ENCODE peak calls at places on chromosome 12, in nine cellular contexts. One of them, this sample, is unnamed.

GRCh38 chr12:124509676-124510300 is 57.6 kb downstream of the NCOR2 start:
- DNase-seq in stomach: peak; percentile 65
- DNase-seq in AG09319: no peak
- DNase-seq in left ventricle myocardium inferior: peak; percentile 79
- DNase-seq in fibroblast of mammary gland: peak; percentile 73
- DNase-seq in RWPE1: peak; percentile 69
- DNase-seq in brain microvascular endothelial cell: peak; percentile 81
- DNase-seq in cardiac muscle cell: peak; percentile 94
- DNase-seq in testis: peak; percentile 83
- DNase-seq in this sample: no peak

GRCh38 chr12:53190108-53190729 is 9.5 kb upstream of the CSAD start:
- DNase-seq in RWPE1: peak; percentile 50
- DNase-seq in stomach: peak; percentile 61
- DNase-seq in brain microvascular endothelial cell: peak; percentile 57
- DNase-seq in fibroblast of mammary gland: peak; percentile 70
- DNase-seq in AG09319: no peak
- DNase-seq in cardiac muscle cell: peak; percentile 53
- DNase-seq in testis: peak; percentile 52
- DNase-seq in left ventricle myocardium inferior: peak; percentile 62
- DNase-seq in this sample: no peak

GRCh38 chr12:112303004-112303403 is 79.2 kb downstream of the HECTD4 start:
- DNase-seq in cardiac muscle cell: no peak
- DNase-seq in RWPE1: peak; percentile 61
- DNase-seq in testis: no peak
- DNase-seq in fibroblast of mammary gland: peak; percentile 80
- DNase-seq in brain microvascular endothelial cell: peak; percentile 94
- DNase-seq in AG09319: peak; percentile 12
- DNase-seq in left ventricle myocardium inferior: no peak
- DNase-seq in stomach: no peak
- DNase-seq in this sample: no peak

GRCh38 chr12:104121001-104121400 is 17.0 kb downstream of the NFYB start:
- DNase-seq in stomach: no peak
- DNase-seq in cardiac muscle cell: no peak
- DNase-seq in left ventricle myocardium inferior: no peak
- DNase-seq in RWPE1: peak; percentile 35
- DNase-seq in testis: no peak
- DNase-seq in brain microvascular endothelial cell: peak; percentile 40
- DNase-seq in AG09319: no peak
- DNase-seq in fibroblast of mammary gland: peak; percentile 35
- DNase-seq in this sample: no peak

GRCh38 chr12:80161612-80162011 is 62.3 kb downstream of the OTOGL start:
- DNase-seq in stomach: no peak
- DNase-seq in AG09319: no peak
- DNase-seq in brain microvascular endothelial cell: no peak
- DNase-seq in left ventricle myocardium inferior: no peak
- DNase-seq in fibroblast of mammary gland: peak; percentile 21
- DNase-seq in RWPE1: no peak
- DNase-seq in testis: no peak
- DNase-seq in cardiac muscle cell: no peak
- DNase-seq in this sample: no peak

GRCh38 chr12:22271036-22271435 is 63.5 kb downstream of the ST8SIA1 start:
- DNase-seq in testis: no peak
- DNase-seq in cardiac muscle cell: no peak
- DNase-seq in fibroblast of mammary gland: peak; percentile 93
- DNase-seq in AG09319: peak; percentile 74
- DNase-seq in left ventricle myocardium inferior: no peak
- DNase-seq in brain microvascular endothelial cell: peak; percentile 63
- DNase-seq in RWPE1: peak; percentile 38
- DNase-seq in stomach: no peak
- DNase-seq in this sample: no peak

GRCh38 chr12:1369460-1369859 is 224.9 kb downstream of the FBXL14 start:
- DNase-seq in left ventricle myocardium inferior: no peak
- DNase-seq in AG09319: no peak
- DNase-seq in brain microvascular endothelial cell: no peak
- DNase-seq in testis: no peak
- DNase-seq in fibroblast of mammary gland: no peak
- DNase-seq in cardiac muscle cell: peak; percentile 91
- DNase-seq in RWPE1: no peak
- DNase-seq in stomach: no peak
- DNase-seq in this sample: no peak

GRCh38 chr12:60216226-60216625 is 620.4 kb downstream of the SLC16A7 start:
- DNase-seq in stomach: no peak
- DNase-seq in left ventricle myocardium inferior: no peak
- DNase-seq in brain microvascular endothelial cell: no peak
- DNase-seq in cardiac muscle cell: no peak
- DNase-seq in testis: no peak
- DNase-seq in RWPE1: no peak
- DNase-seq in fibroblast of mammary gland: no peak
- DNase-seq in AG09319: no peak
- DNase-seq in this sample: no peak

GRCh38 chr12:117533687-117534086 is 172.3 kb upstream of the NOS1 start:
- DNase-seq in cardiac muscle cell: no peak
- DNase-seq in testis: no peak
- DNase-seq in stomach: no peak
- DNase-seq in RWPE1: no peak
- DNase-seq in AG09319: no peak
- DNase-seq in left ventricle myocardium inferior: no peak
- DNase-seq in brain microvascular endothelial cell: no peak
- DNase-seq in fibroblast of mammary gland: no peak
- DNase-seq in this sample: no peak

GRCh38 chr12:51475543-51475942 is 50.9 kb downstream of the SLC4A8 start:
- DNase-seq in testis: no peak
- DNase-seq in stomach: peak; percentile 56
- DNase-seq in cardiac muscle cell: no peak
- DNase-seq in fibroblast of mammary gland: no peak
- DNase-seq in AG09319: no peak
- DNase-seq in brain microvascular endothelial cell: no peak
- DNase-seq in left ventricle myocardium inferior: no peak
- DNase-seq in RWPE1: no peak
- DNase-seq in this sample: no peak

GRCh38 chr12:11941601-11942360 is 129.0 kb upstream of the BCL2L14 start:
- DNase-seq in brain microvascular endothelial cell: peak; percentile 70
- DNase-seq in testis: no peak
- DNase-seq in AG09319: no peak
- DNase-seq in RWPE1: peak; percentile 51
- DNase-seq in fibroblast of mammary gland: peak; percentile 88
- DNase-seq in stomach: peak; percentile 50
- DNase-seq in left ventricle myocardium inferior: no peak
- DNase-seq in cardiac muscle cell: no peak
- DNase-seq in this sample: no peak

GRCh38 chr12:6787309-6787708 is 2.0 kb upstream of the CD4 start:
- DNase-seq in AG09319: no peak
- DNase-seq in stomach: no peak
- DNase-seq in brain microvascular endothelial cell: no peak
- DNase-seq in testis: no peak
- DNase-seq in fibroblast of mammary gland: no peak
- DNase-seq in left ventricle myocardium inferior: no peak
- DNase-seq in cardiac muscle cell: no peak
- DNase-seq in RWPE1: no peak
- DNase-seq in this sample: no peak

DNA sequence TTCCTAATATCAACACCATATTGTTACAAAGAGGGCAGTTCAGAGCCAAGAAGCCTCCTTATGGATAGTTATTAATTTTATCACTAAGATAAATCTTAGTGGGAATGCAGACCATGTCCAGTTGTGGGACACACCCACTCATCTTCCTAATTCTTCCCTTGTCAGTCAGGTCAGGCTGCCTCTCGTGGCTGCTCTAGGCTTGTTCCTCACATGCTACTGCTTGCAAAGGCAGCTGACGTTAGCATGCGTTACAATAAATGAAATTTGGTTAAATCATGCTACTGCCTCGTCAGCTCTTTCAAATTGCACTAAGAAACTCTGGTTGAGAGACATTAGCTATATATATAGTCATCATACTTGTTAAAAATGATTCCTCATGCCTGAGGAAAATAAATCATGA is 108.4 kb downstream of the CAND1 start:
- DNase-seq in brain microvascular endothelial cell: no peak
- DNase-seq in left ventricle myocardium inferior: no peak
- DNase-seq in stomach: no peak
- DNase-seq in testis: no peak
- DNase-seq in AG09319: no peak
- DNase-seq in RWPE1: peak; percentile 26
- DNase-seq in cardiac muscle cell: no peak
- DNase-seq in fibroblast of mammary gland: no peak
- DNase-seq in this sample: no peak
- TF ChIP-seq CTCF in brain microvascular endothelial cell: no peak
- TF ChIP-seq CTCF in left ventricle myocardium inferior: no peak
- TF ChIP-seq CTCF in stomach: no peak
- TF ChIP-seq CTCF in testis: no peak
- TF ChIP-seq CTCF in AG09319: no peak
- TF ChIP-seq CTCF in RWPE1: no peak
- TF ChIP-seq CTCF in cardiac muscle cell: no peak
- TF ChIP-seq CTCF in fibroblast of mammary gland: no peak
- TF ChIP-seq CTCF in this sample: no peak

GRCh38 chr12:28996688-28997087 is 152.4 kb upstream of the FAR2 start:
- DNase-seq in AG09319: no peak
- DNase-seq in fibroblast of mammary gland: no peak
- DNase-seq in left ventricle myocardium inferior: no peak
- DNase-seq in RWPE1: no peak
- DNase-seq in brain microvascular endothelial cell: no peak
- DNase-seq in cardiac muscle cell: no peak
- DNase-seq in testis: no peak
- DNase-seq in stomach: no peak
- DNase-seq in this sample: no peak

GRCh38 chr12:29004066-29004935 is 144.8 kb upstream of the FAR2 start:
- DNase-seq in stomach: no peak
- DNase-seq in testis: no peak
- DNase-seq in fibroblast of mammary gland: no peak
- DNase-seq in AG09319: no peak
- DNase-seq in left ventricle myocardium inferior: no peak
- DNase-seq in brain microvascular endothelial cell: no peak
- DNase-seq in RWPE1: no peak
- DNase-seq in cardiac muscle cell: no peak
- DNase-seq in this sample: no peak

GRCh38 chr12:28993720-28994119 is 155.4 kb upstream of the FAR2 start:
- DNase-seq in testis: no peak
- DNase-seq in RWPE1: no peak
- DNase-seq in brain microvascular endothelial cell: no peak
- DNase-seq in cardiac muscle cell: peak; percentile 30
- DNase-seq in fibroblast of mammary gland: no peak
- DNase-seq in stomach: no peak
- DNase-seq in AG09319: no peak
- DNase-seq in left ventricle myocardium inferior: no peak
- DNase-seq in this sample: no peak

GRCh38 chr12:28998662-28999120 is 150.4 kb upstream of the FAR2 start:
- DNase-seq in RWPE1: peak; percentile 34
- DNase-seq in left ventricle myocardium inferior: no peak
- DNase-seq in AG09319: peak; percentile 31
- DNase-seq in testis: peak; percentile 27
- DNase-seq in stomach: no peak
- DNase-seq in brain microvascular endothelial cell: peak; percentile 54
- DNase-seq in cardiac muscle cell: peak; percentile 2
- DNase-seq in fibroblast of mammary gland: peak; percentile 89
- DNase-seq in this sample: no peak
- TF ChIP-seq CTCF in RWPE1: peak; percentile 36
- TF ChIP-seq CTCF in left ventricle myocardium inferior: peak; percentile 60
- TF ChIP-seq CTCF in AG09319: peak; percentile 62
- TF ChIP-seq CTCF in testis: peak; percentile 52
- TF ChIP-seq CTCF in stomach: no peak
- TF ChIP-seq CTCF in brain microvascular endothelial cell: peak; percentile 69
- TF ChIP-seq CTCF in cardiac muscle cell: peak; percentile 53
- TF ChIP-seq CTCF in fibroblast of mammary gland: peak; percentile 57
- TF ChIP-seq CTCF in this sample: no peak

DNA sequence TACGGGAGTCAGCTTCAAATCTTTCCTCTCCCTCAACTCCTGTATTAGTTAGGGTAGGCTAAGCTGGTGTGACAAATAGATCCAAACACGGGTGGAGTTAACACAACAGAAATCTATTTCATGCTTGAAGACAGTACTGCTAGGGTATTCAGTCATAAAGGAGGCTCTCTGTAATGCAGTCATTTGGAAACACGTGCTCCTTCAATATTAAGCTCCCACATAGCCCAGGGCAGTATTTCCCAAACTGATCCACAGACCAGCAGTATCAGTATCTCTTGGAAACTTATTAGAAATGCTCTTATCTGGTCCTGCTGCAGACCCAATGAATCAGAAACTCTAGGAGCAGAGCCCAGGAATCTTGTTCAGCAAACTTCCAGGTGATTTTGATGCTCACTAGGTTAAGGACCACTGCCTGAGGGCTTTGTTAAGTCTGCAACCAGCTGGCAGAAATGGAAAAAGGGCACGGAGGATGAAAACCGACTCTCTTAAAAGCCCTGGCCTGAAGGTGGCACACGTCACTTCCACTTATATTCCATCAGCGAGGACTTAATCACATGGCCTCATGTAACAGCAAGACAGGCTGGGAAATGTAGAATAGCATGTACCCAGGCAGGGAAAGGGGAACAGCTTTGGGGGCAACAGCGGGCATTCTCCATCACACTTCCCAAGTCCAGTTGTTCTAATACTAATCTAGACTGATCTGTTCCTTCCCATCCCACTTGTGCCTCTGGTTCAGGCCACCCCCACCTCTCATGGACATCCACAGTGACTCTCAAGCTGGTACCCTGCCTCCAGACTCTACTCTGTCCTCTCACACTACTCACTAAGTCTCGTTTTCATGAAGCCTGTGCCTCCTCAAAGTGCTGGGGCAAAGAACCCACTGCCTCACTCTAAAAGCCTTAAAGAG is 38.2 kb upstream of the RIC8B start:
- DNase-seq in AG09319: no peak
- DNase-seq in left ventricle myocardium inferior: no peak
- DNase-seq in fibroblast of mammary gland: no peak
- DNase-seq in stomach: no peak
- DNase-seq in brain microvascular endothelial cell: no peak
- DNase-seq in cardiac muscle cell: no peak
- DNase-seq in testis: no peak
- DNase-seq in RWPE1: no peak
- DNase-seq in this sample: no peak
- TF ChIP-seq CTCF in AG09319: no peak
- TF ChIP-seq CTCF in left ventricle myocardium inferior: no peak
- TF ChIP-seq CTCF in fibroblast of mammary gland: no peak
- TF ChIP-seq CTCF in stomach: no peak
- TF ChIP-seq CTCF in brain microvascular endothelial cell: no peak
- TF ChIP-seq CTCF in cardiac muscle cell: no peak
- TF ChIP-seq CTCF in testis: no peak
- TF ChIP-seq CTCF in RWPE1: no peak
- TF ChIP-seq CTCF in this sample: no peak

DNA sequence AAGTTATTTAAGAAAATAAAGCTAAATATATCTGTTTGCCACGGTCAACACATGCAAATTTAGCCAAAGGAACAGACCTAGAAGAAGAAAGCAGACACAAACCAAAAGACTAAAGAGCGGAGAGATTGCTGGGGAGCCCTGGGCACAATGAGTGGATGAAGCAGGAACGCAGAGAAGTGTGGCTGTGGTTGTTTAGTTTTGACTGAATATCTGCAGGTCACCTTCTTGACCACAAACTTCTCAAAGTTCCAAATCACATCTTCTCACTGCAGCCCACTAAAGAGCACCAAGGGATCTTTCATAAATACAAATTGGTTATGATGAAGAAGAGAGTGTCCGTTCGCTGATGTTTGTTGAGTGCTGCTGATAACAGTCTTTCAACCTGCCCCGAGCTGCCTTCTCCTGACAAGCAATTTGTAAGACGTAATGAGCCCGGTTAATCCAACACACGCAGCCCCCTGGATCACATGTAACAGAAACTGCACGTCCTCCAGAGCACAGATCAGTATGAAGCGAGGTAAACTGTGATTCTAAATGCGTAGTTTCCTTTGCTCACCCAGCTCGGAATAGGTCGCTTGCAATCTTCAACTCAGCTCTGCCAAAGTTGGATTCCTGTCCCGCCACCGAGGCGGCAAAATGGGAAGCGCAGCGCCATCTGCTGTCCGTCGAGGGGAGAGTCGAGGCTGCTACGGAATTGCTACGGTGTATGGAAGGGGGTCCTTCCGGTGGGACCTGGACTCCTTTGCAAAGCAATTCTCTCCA is 120.8 kb downstream of the GXYLT1 start:
- DNase-seq in left ventricle myocardium inferior: peak; percentile 65
- DNase-seq in testis: peak; percentile 86
- DNase-seq in cardiac muscle cell: peak; percentile 84
- DNase-seq in stomach: peak; percentile 73
- DNase-seq in AG09319: peak; percentile 22
- DNase-seq in RWPE1: peak; percentile 66
- DNase-seq in fibroblast of mammary gland: peak; percentile 68
- DNase-seq in brain microvascular endothelial cell: peak; percentile 41
- DNase-seq in this sample: peak; percentile 55
- TF ChIP-seq CTCF in left ventricle myocardium inferior: peak; percentile 96
- TF ChIP-seq CTCF in testis: peak; percentile 90
- TF ChIP-seq CTCF in cardiac muscle cell: peak; percentile 98
- TF ChIP-seq CTCF in stomach: no peak
- TF ChIP-seq CTCF in AG09319: peak; percentile 99
- TF ChIP-seq CTCF in RWPE1: peak; percentile 91
- TF ChIP-seq CTCF in fibroblast of mammary gland: peak; percentile 96
- TF ChIP-seq CTCF in brain microvascular endothelial cell: peak; percentile 98
- TF ChIP-seq CTCF in this sample: peak; percentile 93

This sample was measured in natural killer cell.